ENCODE peak calls at places on chromosomes 1 and 21, in five cellular contexts. One of them, this sample, is unnamed.

GRCh38 chr1:240424740-240425464 is 187.1 kb downstream of the GREM2 start:
- DNase-seq in body of pancreas: no peak
- DNase-seq in HL-60: no peak
- DNase-seq in hepatocyte: no peak
- DNase-seq in SJSA1: peak; percentile 7
- DNase-seq in this sample: no peak

GRCh38 chr1:230849451-230850194 is 18.7 kb downstream of the C1orf198 start:
- DNase-seq in hepatocyte: peak; percentile 35
- DNase-seq in body of pancreas: peak; percentile 33
- DNase-seq in HL-60: no peak
- DNase-seq in SJSA1: peak; percentile 96
- DNase-seq in this sample: peak; percentile 80

GRCh38 chr1:27099154-27099903 is 55.6 kb downstream of the SLC9A1 start:
- DNase-seq in body of pancreas: no peak
- DNase-seq in HL-60: no peak
- DNase-seq in SJSA1: peak; percentile 64
- DNase-seq in hepatocyte: peak; percentile 89
- DNase-seq in this sample: peak; percentile 27

GRCh38 chr1:171017431-171017830 is 73.3 kb upstream of the FMO3 start:
- DNase-seq in hepatocyte: no peak
- DNase-seq in SJSA1: no peak
- DNase-seq in HL-60: no peak
- DNase-seq in body of pancreas: no peak
- DNase-seq in this sample: no peak

GRCh38 chr1:107877092-107877491 is 87.9 kb downstream of the VAV3 start:
- DNase-seq in body of pancreas: no peak
- DNase-seq in hepatocyte: no peak
- DNase-seq in HL-60: peak; percentile 91
- DNase-seq in SJSA1: no peak
- DNase-seq in this sample: no peak

GRCh38 chr21:31557956-31558838 is 101.3 kb upstream of the SOD1 start:
- DNase-seq in hepatocyte: peak; percentile 64
- DNase-seq in body of pancreas: peak; percentile 17
- DNase-seq in SJSA1: no peak
- DNase-seq in HL-60: no peak
- DNase-seq in this sample: no peak

GRCh38 chr1:58155418-58156123 is 391.0 kb downstream of the OMA1 start:
- DNase-seq in SJSA1: no peak
- DNase-seq in body of pancreas: no peak
- DNase-seq in HL-60: peak; percentile 0
- DNase-seq in hepatocyte: peak; percentile 33
- DNase-seq in this sample: no peak

GRCh38 chr1:61585714-61586113 is 139.2 kb downstream of the TM2D1 start:
- DNase-seq in hepatocyte: no peak
- DNase-seq in SJSA1: no peak
- DNase-seq in body of pancreas: no peak
- DNase-seq in HL-60: no peak
- DNase-seq in this sample: no peak

GRCh38 chr1:162756523-162756922 is 34.0 kb upstream of the HSD17B7 start:
- DNase-seq in SJSA1: no peak
- DNase-seq in body of pancreas: no peak
- DNase-seq in hepatocyte: no peak
- DNase-seq in HL-60: no peak
- DNase-seq in this sample: no peak

GRCh38 chr1:171188388-171189266 is 3.5 kb downstream of the FMO2 start:
- DNase-seq in SJSA1: peak; percentile 40
- DNase-seq in HL-60: peak; percentile 22
- DNase-seq in body of pancreas: peak; percentile 61
- DNase-seq in hepatocyte: peak; percentile 73
- DNase-seq in this sample: peak; percentile 20

GRCh38 chr1:14602131-14602530 is 3.6 kb downstream of the KAZN start:
- DNase-seq in SJSA1: no peak
- DNase-seq in hepatocyte: peak; percentile 60
- DNase-seq in HL-60: no peak
- DNase-seq in body of pancreas: peak; percentile 29
- DNase-seq in this sample: no peak

GRCh38 chr1:224734261-224734935 is 118.3 kb downstream of the CNIH3 start:
- DNase-seq in body of pancreas: no peak
- DNase-seq in HL-60: no peak
- DNase-seq in hepatocyte: no peak
- DNase-seq in SJSA1: no peak
- DNase-seq in this sample: no peak

GRCh38 chr1:16138772-16139221 is 17.1 kb downstream of the EPHA2 start:
- DNase-seq in SJSA1: peak; percentile 49
- DNase-seq in body of pancreas: no peak
- DNase-seq in hepatocyte: no peak
- DNase-seq in HL-60: no peak
- DNase-seq in this sample: no peak

GRCh38 chr1:16137890-16138467 is 17.9 kb downstream of the EPHA2 start:
- DNase-seq in HL-60: no peak
- DNase-seq in hepatocyte: no peak
- DNase-seq in body of pancreas: no peak
- DNase-seq in SJSA1: no peak
- DNase-seq in this sample: no peak

GRCh38 chr1:16139473-16139962 is 16.4 kb downstream of the EPHA2 start:
- DNase-seq in SJSA1: peak; percentile 86
- DNase-seq in HL-60: no peak
- DNase-seq in body of pancreas: no peak
- DNase-seq in hepatocyte: peak; percentile 62
- DNase-seq in this sample: peak; percentile 46

GRCh38 chr1:16141573-16142336 is 14.1 kb downstream of the EPHA2 start:
- DNase-seq in HL-60: no peak
- DNase-seq in hepatocyte: no peak
- DNase-seq in body of pancreas: no peak
- DNase-seq in SJSA1: no peak
- DNase-seq in this sample: no peak

GRCh38 chr1:16140068-16140596 is 15.7 kb downstream of the EPHA2 start:
- DNase-seq in hepatocyte: no peak
- DNase-seq in body of pancreas: no peak
- DNase-seq in HL-60: no peak
- DNase-seq in SJSA1: no peak
- DNase-seq in this sample: no peak
- H3K27ac ChIP-seq in hepatocyte: peak overlapping the region; percentile 70
- H3K27ac ChIP-seq in body of pancreas: no peak overlapping the region
- H3K27ac ChIP-seq in HL-60: no peak overlapping the region
- H3K27ac ChIP-seq in SJSA1: peak overlapping the region; percentile 57
- H3K27ac ChIP-seq in this sample: peak overlapping the region; percentile 54

DNA sequence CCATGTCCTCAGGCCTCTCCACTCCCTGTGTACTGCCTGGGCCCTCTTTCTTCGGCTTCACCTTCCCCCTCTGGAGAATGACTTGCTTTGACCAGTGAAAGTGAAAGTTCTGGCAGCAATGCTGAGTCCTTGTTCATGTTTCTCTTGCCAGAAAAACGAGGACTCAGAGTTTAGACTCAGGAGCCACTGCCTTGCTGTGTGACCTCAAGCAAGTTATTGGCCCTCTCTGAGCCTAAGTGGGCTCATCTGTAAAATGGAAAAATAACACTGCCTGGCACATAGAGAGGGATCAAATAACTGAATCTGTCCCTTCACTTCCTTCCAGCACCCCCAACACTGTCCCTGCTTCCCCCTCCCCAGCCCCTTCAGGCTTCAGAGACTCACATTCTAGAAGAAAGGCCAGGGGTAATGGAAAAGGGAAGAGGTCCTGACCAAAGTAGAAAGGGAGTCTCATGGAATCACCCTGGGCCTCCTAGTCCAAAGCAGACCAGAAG is 1.6 kb downstream of the C1QA start:
- DNase-seq in hepatocyte: no peak
- DNase-seq in HL-60: no peak
- DNase-seq in SJSA1: no peak
- DNase-seq in body of pancreas: no peak
- DNase-seq in this sample: no peak
- H3K27me3 ChIP-seq in hepatocyte: peaks cover 7% of the 10 kb centered on the region
- H3K27me3 ChIP-seq in HL-60: no peaks in the 10 kb centered on the region
- H3K27me3 ChIP-seq in SJSA1: peaks cover 24% of the 10 kb centered on the region
- H3K27me3 ChIP-seq in body of pancreas: no peaks in the 10 kb centered on the region
- H3K27me3 ChIP-seq in this sample: peaks cover 34% of the 10 kb centered on the region

DNA sequence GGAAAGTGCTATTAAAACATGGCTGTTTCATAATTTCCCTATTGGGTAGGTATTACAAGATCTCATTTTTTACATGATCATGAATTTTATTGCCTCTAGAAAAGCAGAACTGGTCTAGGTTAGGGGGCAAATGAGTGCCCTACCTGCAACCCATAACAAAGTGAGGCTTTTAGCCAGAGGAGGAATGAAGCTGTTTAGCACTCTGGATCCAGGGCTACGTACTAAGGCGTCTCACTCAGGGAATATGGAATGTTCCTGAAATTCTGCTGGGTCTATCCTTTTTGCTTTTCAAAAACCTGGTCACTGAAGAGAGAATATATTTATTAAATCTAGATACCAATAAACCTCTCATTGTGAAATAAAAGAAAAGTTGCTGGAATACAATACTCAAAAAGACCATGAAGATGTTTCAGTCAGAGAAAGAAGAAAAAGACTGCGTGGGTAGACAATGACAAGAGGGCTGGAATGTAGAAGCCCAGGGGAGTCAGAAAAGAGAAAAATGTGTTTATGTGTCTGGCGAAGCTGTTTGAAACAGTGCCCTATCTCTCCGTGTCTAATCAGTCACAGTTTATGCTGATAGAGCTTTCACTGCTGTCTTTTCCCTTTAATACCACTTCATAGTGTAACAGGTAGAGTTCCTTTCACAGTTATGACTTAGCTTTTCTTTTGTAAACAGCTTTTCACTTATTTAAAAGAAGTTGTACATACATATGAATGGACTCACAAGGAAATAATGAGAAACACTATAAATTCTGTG is 25.0 kb upstream of the SYDE2 start:
- DNase-seq in body of pancreas: no peak
- DNase-seq in SJSA1: no peak
- DNase-seq in HL-60: no peak
- DNase-seq in hepatocyte: no peak
- DNase-seq in this sample: no peak
- H3K27ac ChIP-seq in body of pancreas: peak overlapping the region; percentile 85
- H3K27ac ChIP-seq in SJSA1: no peak overlapping the region
- H3K27ac ChIP-seq in HL-60: no peak overlapping the region
- H3K27ac ChIP-seq in hepatocyte: peak overlapping the region; percentile 55
- H3K27ac ChIP-seq in this sample: no peak overlapping the region

GRCh38 chr1:47437518-47438320 is at the start of gene FOXD2:
- DNase-seq in HL-60: peak; percentile 69
- DNase-seq in body of pancreas: peak; percentile 85
- DNase-seq in hepatocyte: peak; percentile 92
- DNase-seq in SJSA1: peak; percentile 98
- DNase-seq in this sample: peak; percentile 24

GRCh38 chr1:47435506-47436303 is 2.1 kb upstream of the FOXD2 start:
- DNase-seq in SJSA1: peak; percentile 98
- DNase-seq in hepatocyte: no peak
- DNase-seq in HL-60: no peak
- DNase-seq in body of pancreas: no peak
- DNase-seq in this sample: no peak

GRCh38 chr1:47436304-47436978 is 1.4 kb upstream of the FOXD2 start:
- DNase-seq in body of pancreas: peak; percentile 72
- DNase-seq in HL-60: peak; percentile 53
- DNase-seq in SJSA1: peak; percentile 84
- DNase-seq in hepatocyte: peak; percentile 85
- DNase-seq in this sample: peak; percentile 20

GRCh38 chr1:47438321-47439150 is 692 bp downstream of the FOXD2 start:
- DNase-seq in SJSA1: peak; percentile 69
- DNase-seq in hepatocyte: no peak
- DNase-seq in HL-60: no peak
- DNase-seq in body of pancreas: no peak
- DNase-seq in this sample: no peak

DNA sequence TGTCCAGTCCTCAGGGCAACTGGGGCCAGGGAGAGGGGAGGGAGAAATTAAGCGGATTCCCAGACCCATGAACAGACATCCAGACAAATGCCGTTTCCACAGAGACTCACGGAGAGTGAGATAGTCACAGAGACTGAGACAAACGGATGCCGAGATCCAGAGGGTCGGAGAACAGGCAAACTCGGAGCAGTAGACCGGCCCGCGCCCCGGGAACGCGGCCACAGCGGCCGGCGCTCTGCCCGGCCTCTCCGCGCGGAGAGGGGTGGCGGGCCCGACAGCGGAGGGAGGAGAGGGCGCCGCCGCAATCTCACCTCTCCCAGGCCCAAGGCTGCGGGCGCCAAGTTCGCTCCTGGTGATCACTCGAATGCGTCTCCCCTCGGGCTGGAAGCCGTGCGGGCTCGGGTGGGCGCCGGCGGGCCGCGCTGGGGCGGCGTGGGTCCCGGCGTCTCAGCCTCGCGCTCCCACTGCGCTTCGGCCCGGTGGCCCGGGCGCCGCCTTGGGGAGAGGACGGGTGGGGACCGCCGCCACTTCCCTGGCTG is 796 bp upstream of the FOXD2 start:
- DNase-seq in HL-60: no peak
- DNase-seq in body of pancreas: peak; percentile 30
- DNase-seq in hepatocyte: no peak
- DNase-seq in SJSA1: no peak
- DNase-seq in this sample: no peak
- H3K27me3 ChIP-seq in HL-60: peaks cover 50% of the 10 kb centered on the region
- H3K27me3 ChIP-seq in body of pancreas: peaks cover 40% of the 10 kb centered on the region
- H3K27me3 ChIP-seq in hepatocyte: peaks cover 75% of the 10 kb centered on the region
- H3K27me3 ChIP-seq in SJSA1: no peaks in the 10 kb centered on the region
- H3K27me3 ChIP-seq in this sample: peaks cover 30% of the 10 kb centered on the region

GRCh38 chr1:234826352-234826751 is 216.4 kb upstream of the IRF2BP2 start:
- DNase-seq in body of pancreas: no peak
- DNase-seq in SJSA1: no peak
- DNase-seq in hepatocyte: no peak
- DNase-seq in HL-60: no peak
- DNase-seq in this sample: no peak
- H3K27ac ChIP-seq in body of pancreas: no peak overlapping the region
- H3K27ac ChIP-seq in SJSA1: no peak overlapping the region
- H3K27ac ChIP-seq in hepatocyte: peak overlapping the region; percentile 26
- H3K27ac ChIP-seq in HL-60: no peak overlapping the region
- H3K27ac ChIP-seq in this sample: no peak overlapping the region

This sample was measured in AG04450.